ENCODE peak calls at places on chromosomes 6 and 20, in ten cellular contexts. E is activated CD8-positive, alpha-beta T cell treated with anti-CD3 and anti-CD28 coated beads for 36 hours; U is HTR-8/SVneo; V is GM04504; A is stimulated activated effector memory CD8-positive, alpha-beta T cell treated with anti-CD3 and anti-CD28 coated beads, Interleukin-12 subunit alpha, Interleukin-12 subunit beta, amount 100 ng/mL, for 72 hours; Q is Panc1; R is memory B cell; W is activated CD8-positive, alpha-beta memory T cell treated with anti-CD3 and anti-CD28 coated beads for 4 hours; M is AG04450; D is HFFc6. S is an unnamed sample.

GRCh38 chr6:157621401-157621800 is 201.6 kb upstream of the SNX9 start:
- DNase-seq in E (no peak), U (no peak), V (no peak), A (no peak), Q (no peak), R (no peak), W (no peak), M (no peak), D (no peak), S (no peak)

GRCh38 chr6:33988121-33989015 is 157.5 kb downstream of the GRM4 start:
- DNase-seq in E (no peak), U (no peak), V (no peak), A (no peak), Q (no peak), R (no peak), W (no peak), M (no peak), D (no peak), S (no peak)

GRCh38 chr6:167745660-167746376 is 80.9 kb upstream of the AFDN start:
- DNase-seq in E (no peak), U (no peak), V (no peak), A (no peak), Q (no peak), R (no peak), W (no peak), M (no peak), D (no peak), S (no peak)

GRCh38 chr6:138454976-138455706 is 44.2 kb downstream of the NHSL1 start:
- DNase-seq in E (peak; percentile 78), U (no peak), V (no peak), A (no peak), Q (no peak), R (no peak), W (peak; percentile 40), M (no peak), D (no peak), S (peak; percentile 61)

GRCh38 chr20:5864873-5865582 is 85.3 kb downstream of the TRMT6 start:
- DNase-seq in E (peak; percentile 18), U (no peak), V (no peak), A (no peak), Q (no peak), R (no peak), W (no peak), M (no peak), D (peak; percentile 50), S (no peak)

GRCh38 chr20:23049201-23049932 is at the start of gene THBD:
- DNase-seq in E (peak; percentile 10), U (peak; percentile 40), V (no peak), A (no peak), Q (no peak), R (no peak), W (no peak), M (no peak), D (no peak), S (no peak)

GRCh38 chr6:78615430-78615904 is 251.9 kb upstream of the IRAK1BP1 start:
- DNase-seq in E (no peak), U (no peak), V (no peak), A (no peak), Q (no peak), R (no peak), W (no peak), M (no peak), D (peak; percentile 52), S (peak; percentile 63)

GRCh38 chr20:38342716-38343106 is 3.6 kb upstream of the LBP start:
- DNase-seq in E (no peak), U (no peak), V (no peak), A (no peak), Q (no peak), R (no peak), W (no peak), M (no peak), D (no peak), S (no peak)

GRCh38 chr6:6869084-6869483 is 238.7 kb upstream of the RREB1 start:
- DNase-seq in E (no peak), U (no peak), V (no peak), A (no peak), Q (no peak), R (no peak), W (no peak), M (no peak), D (no peak), S (no peak)

S was measured in GM12865.